ENCODE peak calls at places on chromosomes 6 and 20, in four cellular contexts. R is endodermal cell; P is colonic mucosa; C is effector memory CD4-positive, alpha-beta T cell. U is an unnamed sample.

GRCh38 chr6:41344865-41345264 is 9.5 kb downstream of the NCR2 start:
- DNase-seq in P (no peak), R (no peak), C (no peak), U (no peak)

GRCh38 chr20:31691646-31692275 is 30.9 kb downstream of the BCL2L1 start:
- DNase-seq in P (no peak), C (no peak), R (no peak), U (peak; percentile 62)

GRCh38 chr20:1894471-1894950 is 696 bp upstream of the SIRPA start:
- DNase-seq in C (no peak), R (peak; percentile 89), P (peak; percentile 53), U (no peak)

GRCh38 chr6:127811939-127812338 is 88.9 kb downstream of the THEMIS start:
- DNase-seq in P (no peak), R (no peak), C (no peak), U (no peak)

GRCh38 chr6:122669418-122669817 is 59.2 kb downstream of the PKIB start:
- DNase-seq in R (no peak), P (no peak), C (no peak), U (no peak)

GRCh38 chr6:97687916-97688315 is 404.9 kb upstream of the MMS22L start:
- DNase-seq in R (no peak), C (no peak), P (no peak), U (no peak)

GRCh38 chr6:23137596-23137995 is 568.2 kb downstream of the HDGFL1 start:
- DNase-seq in R (no peak), C (no peak), P (no peak), U (no peak)

GRCh38 chr6:149454405-149454848 is 30.4 kb downstream of the ZC3H12D start:
- DNase-seq in C (no peak), R (no peak), P (peak; percentile 89), U (no peak)

GRCh38 chr6:133804263-133804662 is 84.7 kb upstream of the TCF21 start:
- DNase-seq in R (no peak), P (no peak), C (no peak), U (no peak)

GRCh38 chr6:23642849-23643248 is 483.2 kb upstream of the NRSN1 start:
- DNase-seq in R (no peak), P (no peak), C (no peak), U (no peak)

GRCh38 chr20:12966468-12967085 is 42.2 kb upstream of the SPTLC3 start:
- DNase-seq in P (no peak), R (no peak), C (no peak), U (peak; percentile 17)

GRCh38 chr6:43089874-43090556 is 13.9 kb downstream of the PTK7 start:
- DNase-seq in R (peak; percentile 75), C (no peak), P (no peak), U (peak; percentile 63)

GRCh38 chr6:31805939-31806469 is 762 bp downstream of the LSM2 start:
- DNase-seq in C (no peak), P (no peak), R (no peak), U (no peak)

GRCh38 chr6:18978330-18979128 is 591.4 kb downstream of the RNF144B start:
- DNase-seq in C (no peak), P (no peak), R (no peak), U (peak; percentile 67)

GRCh38 chr6:108652375-108652774 is 91.7 kb downstream of the FOXO3 start:
- DNase-seq in P (no peak), C (no peak), R (no peak), U (no peak)

GRCh38 chr6:164034602-164035140 is 620.2 kb downstream of the QKI start:
- DNase-seq in P (no peak), R (no peak), C (no peak), U (no peak)

GRCh38 chr6:79671605-79672266 is 40.6 kb downstream of the SH3BGRL2 start:
- DNase-seq in C (no peak), R (peak; percentile 55), P (peak; percentile 90), U (no peak)

GRCh38 chr20:19881990-19882389 is 123.9 kb downstream of the RIN2 start:
- DNase-seq in C (no peak), P (no peak), R (no peak), U (no peak)

GRCh38 chr6:138765896-138766487 is 7.6 kb upstream of the CCDC28A start:
- DNase-seq in P (no peak), R (no peak), C (no peak), U (peak; percentile 60)

GRCh38 chr6:99073223-99073622 is 125.5 kb upstream of the FBXL4 start:
- DNase-seq in P (no peak), C (no peak), R (no peak), U (no peak)

GRCh38 chr6:33185654-33186187 is 6.5 kb downstream of the COL11A2 start:
- DNase-seq in R (no peak), P (no peak), C (no peak), U (no peak)

GRCh38 chr6:3402310-3403243 is 54.3 kb downstream of the SLC22A23 start:
- DNase-seq in C (no peak), R (no peak), P (peak; percentile 63), U (no peak)

GRCh38 chr6:26554669-26555504 is 16.7 kb downstream of the HMGN4 start:
- DNase-seq in R (peak; percentile 85), C (peak; percentile 42), P (peak; percentile 50), U (peak; percentile 68)

GRCh38 chr6:122484760-122485159 is 13.2 kb upstream of the SERINC1 start:
- DNase-seq in P (no peak), C (no peak), R (no peak), U (peak; percentile 18)

GRCh38 chr6:45376310-45377040 is 1.3 kb downstream of the SUPT3H start:
- DNase-seq in P (no peak), R (no peak), C (no peak), U (peak; percentile 48)

GRCh38 chr20:45406260-45407066 is 1.6 kb upstream of the DBNDD2 start:
- DNase-seq in P (peak; percentile 86), R (peak; percentile 88), C (peak; percentile 34), U (peak; percentile 85)

GRCh38 chr6:5068153-5068751 is 16.9 kb upstream of the PPP1R3G start:
- DNase-seq in P (no peak), C (no peak), R (no peak), U (no peak)

GRCh38 chr20:59177266-59178250 is 13.9 kb downstream of the ZNF831 start:
- DNase-seq in C (no peak), P (peak; percentile 14), R (peak; percentile 24), U (no peak)

GRCh38 chr6:36851149-36851614 is 11.9 kb upstream of the CPNE5 start:
- DNase-seq in R (peak; percentile 78), P (peak; percentile 67), C (no peak), U (peak; percentile 86)

GRCh38 chr20:54668271-54669053 is 193.1 kb downstream of the DOK5 start:
- DNase-seq in C (no peak), P (no peak), R (peak; percentile 77), U (peak; percentile 69)

GRCh38 chr6:1312193-1312443 is 220 bp downstream of the FOXQ1 start:
- DNase-seq in C (no peak), P (no peak), R (no peak), U (no peak)

GRCh38 chr6:28188111-28188979 is 36.7 kb upstream of the ZSCAN9 start:
- DNase-seq in P (no peak), C (no peak), R (no peak), U (no peak)

GRCh38 chr6:9984607-9985006 is 430.3 kb downstream of the TFAP2A start:
- DNase-seq in R (no peak), C (no peak), P (no peak), U (no peak)

GRCh38 chr20:10344953-10345352 is 89.1 kb downstream of the MKKS start:
- DNase-seq in C (no peak), R (no peak), P (no peak), U (no peak)

GRCh38 chr20:63361507-63362425 is 617 bp upstream of the CHRNA4 start:
- DNase-seq in C (no peak), P (no peak), R (peak; percentile 77), U (peak; percentile 68)

GRCh38 chr6:76465410-76465809 is 392.9 kb upstream of the IMPG1 start:
- DNase-seq in P (no peak), R (no peak), C (no peak), U (no peak)

GRCh38 chr20:3613821-3614440 is 49.3 kb downstream of the GFRA4 start:
- DNase-seq in P (no peak), R (no peak), C (no peak), U (no peak)

GRCh38 chr20:3612795-3613560 is 50.2 kb downstream of the GFRA4 start:
- DNase-seq in P (no peak), C (no peak), R (no peak), U (no peak)

GRCh38 chr20:3614509-3614908 is 48.7 kb downstream of the GFRA4 start:
- DNase-seq in P (no peak), C (no peak), R (no peak), U (no peak)

GRCh38 chr20:3621111-3621510 is 42.1 kb downstream of the GFRA4 start:
- DNase-seq in C (no peak), R (peak; percentile 69), P (no peak), U (peak; percentile 61)

DNA sequence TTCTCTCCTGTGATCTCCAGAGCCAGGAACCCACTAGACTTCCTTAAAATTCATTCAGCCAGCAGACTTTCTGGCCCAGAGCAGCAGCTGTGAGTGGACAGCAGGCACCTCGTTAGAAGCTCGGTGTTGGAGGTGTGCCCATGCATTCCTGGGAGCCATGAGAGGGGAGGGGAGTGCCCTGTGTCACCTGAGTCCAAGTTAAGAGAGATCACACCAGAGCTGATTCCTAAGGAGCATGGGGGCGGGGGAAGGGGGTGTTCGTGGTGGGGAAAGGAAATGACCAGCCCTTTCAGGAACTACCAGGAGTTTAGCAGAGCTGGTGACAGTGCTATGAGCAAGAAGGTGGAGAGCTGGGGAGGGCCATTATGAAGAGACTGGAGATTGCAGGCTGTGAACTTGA is 46.9 kb downstream of the GFRA4 start:
- DNase-seq in C (no peak), R (peak; percentile 87), P (no peak), U (peak; percentile 52)
- H3K4me1 ChIP-seq in C (no peaks in the 10 kb centered on the region), R (no peaks in the 10 kb centered on the region), P (no peaks in the 10 kb centered on the region), U (no peaks in the 10 kb centered on the region)

DNA sequence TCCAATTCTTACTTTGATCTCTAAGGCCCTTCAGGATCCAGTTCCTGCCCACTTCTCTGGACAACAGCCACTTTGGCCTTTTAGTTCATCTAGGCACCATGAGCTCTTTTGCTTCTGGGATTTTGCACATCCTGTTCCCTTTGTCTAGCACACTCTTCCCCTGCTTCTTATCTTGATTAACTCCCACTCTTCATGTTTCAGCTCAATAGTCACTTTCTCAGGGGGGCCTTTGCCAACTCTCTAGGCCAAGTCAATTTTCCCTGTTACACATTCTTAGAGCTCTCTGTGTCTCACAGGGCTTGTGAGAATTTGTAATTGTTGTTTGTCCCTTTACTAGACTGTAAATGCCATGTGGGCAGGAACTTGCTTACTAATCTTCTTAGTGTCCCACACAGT is 58.1 kb upstream of the EPB41L1 start:
- DNase-seq in P (no peak), R (no peak), C (no peak), U (no peak)
- H3K4me1 ChIP-seq in P (peaks cover 25% of the 10 kb centered on the region), R (peaks cover 8% of the 10 kb centered on the region), C (peaks cover 8% of the 10 kb centered on the region), U (peaks cover 27% of the 10 kb centered on the region)

DNA sequence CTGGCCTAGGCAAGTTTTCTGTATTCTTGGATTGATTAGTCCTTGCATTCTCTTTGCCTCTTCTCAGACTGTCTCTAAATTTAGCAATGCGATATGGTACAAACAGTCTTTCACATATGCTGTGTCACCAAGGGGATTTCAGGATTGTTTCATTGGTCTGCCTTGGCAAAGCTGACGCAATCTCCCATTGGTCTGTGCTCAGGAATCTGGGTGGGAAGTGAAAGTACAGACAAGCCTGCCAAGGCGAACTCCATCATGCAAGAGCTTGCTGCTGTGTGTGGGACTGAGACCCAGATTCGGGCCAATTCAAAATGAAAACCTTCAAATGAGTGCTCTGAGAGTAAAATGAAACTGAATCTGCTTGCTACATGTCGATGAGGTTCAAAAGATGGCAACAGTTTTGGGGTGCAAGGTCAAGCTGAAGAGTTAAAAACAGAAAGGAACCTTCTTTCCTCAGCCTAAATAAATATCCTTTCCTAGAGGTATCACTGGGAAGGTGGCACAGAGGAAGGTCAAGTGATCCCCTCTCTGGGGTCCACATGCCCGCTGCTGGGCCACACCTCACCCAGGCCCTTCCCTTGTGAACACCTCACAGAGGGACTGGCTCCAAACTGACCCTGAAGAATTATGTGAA is 198.8 kb upstream of the PREP start:
- DNase-seq in P (peak; percentile 44), C (no peak), R (no peak), U (no peak)
- H3K4me1 ChIP-seq in P (peaks cover under 1% of the 10 kb centered on the region), C (no peaks in the 10 kb centered on the region), R (no peaks in the 10 kb centered on the region), U (peaks cover 8% of the 10 kb centered on the region)

GRCh38 chr6:35725081-35725708 is 11.6 kb upstream of the ARMC12 start:
- DNase-seq in R (peak; percentile 68), C (no peak), P (no peak), U (no peak)
- H3K4me1 ChIP-seq in R (peaks cover 16% of the 10 kb centered on the region), C (peaks cover 59% of the 10 kb centered on the region), P (peaks cover 49% of the 10 kb centered on the region), U (peaks cover 32% of the 10 kb centered on the region)

U was measured in GM23338.